ENCODE peak calls at places on chromosomes 16 and 17, in six cellular contexts. One of them, this sample, is unnamed.

GRCh38 chr17:35889818-35890773 is 9.9 kb upstream of the CCL5 start:
- DNase-seq in pulmonary artery endothelial cell: peak
- DNase-seq in amygdala: no peak
- DNase-seq in HuH-7: peak
- DNase-seq in HuH-7.5: no peak
- DNase-seq in transverse colon: no peak
- DNase-seq in this sample: no peak

GRCh38 chr16:89038811-89039735 is 54.6 kb upstream of the ACSF3 start:
- DNase-seq in pulmonary artery endothelial cell: no peak
- DNase-seq in amygdala: no peak
- DNase-seq in HuH-7: no peak
- DNase-seq in HuH-7.5: no peak
- DNase-seq in transverse colon: no peak
- DNase-seq in this sample: no peak

GRCh38 chr16:13795131-13795530 is 124.8 kb upstream of the ERCC4 start:
- DNase-seq in pulmonary artery endothelial cell: no peak
- DNase-seq in amygdala: no peak
- DNase-seq in HuH-7: no peak
- DNase-seq in HuH-7.5: no peak
- DNase-seq in transverse colon: no peak
- DNase-seq in this sample: no peak

GRCh38 chr17:18231156-18231555 is 5.7 kb downstream of the LLGL1 start:
- DNase-seq in pulmonary artery endothelial cell: no peak
- DNase-seq in amygdala: no peak
- DNase-seq in HuH-7: no peak
- DNase-seq in HuH-7.5: no peak
- DNase-seq in transverse colon: no peak
- DNase-seq in this sample: no peak

GRCh38 chr17:9760336-9760735 is 31.1 kb downstream of the DHRS7C start:
- DNase-seq in pulmonary artery endothelial cell: no peak
- DNase-seq in amygdala: no peak
- DNase-seq in HuH-7: no peak
- DNase-seq in HuH-7.5: no peak
- DNase-seq in transverse colon: no peak
- DNase-seq in this sample: no peak

GRCh38 chr16:1534021-1535020 is 855 bp downstream of the TMEM204 start:
- DNase-seq in pulmonary artery endothelial cell: no peak
- DNase-seq in amygdala: no peak
- DNase-seq in HuH-7: no peak
- DNase-seq in HuH-7.5: no peak
- DNase-seq in transverse colon: no peak
- DNase-seq in this sample: no peak

GRCh38 chr17:43418441-43419374 is 19.9 kb downstream of the ARL4D start:
- DNase-seq in pulmonary artery endothelial cell: no peak
- DNase-seq in amygdala: peak
- DNase-seq in HuH-7: no peak
- DNase-seq in HuH-7.5: no peak
- DNase-seq in transverse colon: peak
- DNase-seq in this sample: peak

GRCh38 chr16:88785106-88785924 is at the start of gene PIEZO1:
- DNase-seq in pulmonary artery endothelial cell: no peak
- DNase-seq in amygdala: peak
- DNase-seq in HuH-7: peak
- DNase-seq in HuH-7.5: peak
- DNase-seq in transverse colon: peak
- DNase-seq in this sample: peak

GRCh38 chr16:70588565-70588964 is 57.8 kb upstream of the IL34 start:
- DNase-seq in pulmonary artery endothelial cell: peak
- DNase-seq in amygdala: no peak
- DNase-seq in HuH-7: no peak
- DNase-seq in HuH-7.5: no peak
- DNase-seq in transverse colon: no peak
- DNase-seq in this sample: no peak

GRCh38 chr17:6477831-6478383 is 33.7 kb downstream of the PIMREG start:
- DNase-seq in pulmonary artery endothelial cell: no peak
- DNase-seq in amygdala: no peak
- DNase-seq in HuH-7: no peak
- DNase-seq in HuH-7.5: no peak
- DNase-seq in transverse colon: no peak
- DNase-seq in this sample: no peak

GRCh38 chr17:79946352-79947231 is 89.1 kb downstream of the TBC1D16 start:
- DNase-seq in pulmonary artery endothelial cell: no peak
- DNase-seq in amygdala: no peak
- DNase-seq in HuH-7: peak
- DNase-seq in HuH-7.5: no peak
- DNase-seq in transverse colon: no peak
- DNase-seq in this sample: no peak

GRCh38 chr17:29140631-29141483 is 39.3 kb downstream of the MYO18A start:
- DNase-seq in pulmonary artery endothelial cell: no peak
- DNase-seq in amygdala: no peak
- DNase-seq in HuH-7: no peak
- DNase-seq in HuH-7.5: no peak
- DNase-seq in transverse colon: no peak
- DNase-seq in this sample: no peak

GRCh38 chr16:31008154-31008950 is 2.1 kb downstream of the STX1B start:
- DNase-seq in pulmonary artery endothelial cell: no peak
- DNase-seq in amygdala: no peak
- DNase-seq in HuH-7: no peak
- DNase-seq in HuH-7.5: no peak
- DNase-seq in transverse colon: no peak
- DNase-seq in this sample: no peak

GRCh38 chr17:46201491-46201890 is 8.3 kb upstream of the KANSL1 start:
- DNase-seq in pulmonary artery endothelial cell: no peak
- DNase-seq in amygdala: no peak
- DNase-seq in HuH-7: no peak
- DNase-seq in HuH-7.5: no peak
- DNase-seq in transverse colon: no peak
- DNase-seq in this sample: no peak

GRCh38 chr17:63275318-63275967 is 170.7 kb downstream of the CYB561 start:
- DNase-seq in pulmonary artery endothelial cell: peak
- DNase-seq in amygdala: no peak
- DNase-seq in HuH-7: no peak
- DNase-seq in HuH-7.5: peak
- DNase-seq in transverse colon: no peak
- DNase-seq in this sample: peak

GRCh38 chr17:68792042-68792685 is 163.0 kb downstream of the ABCA8 start:
- DNase-seq in pulmonary artery endothelial cell: no peak
- DNase-seq in amygdala: no peak
- DNase-seq in HuH-7: no peak
- DNase-seq in HuH-7.5: no peak
- DNase-seq in transverse colon: no peak
- DNase-seq in this sample: no peak

GRCh38 chr16:12257926-12258561 is 281.5 kb downstream of the SNX29 start:
- DNase-seq in pulmonary artery endothelial cell: no peak
- DNase-seq in amygdala: peak
- DNase-seq in HuH-7: peak
- DNase-seq in HuH-7.5: peak
- DNase-seq in transverse colon: peak
- DNase-seq in this sample: peak

GRCh38 chr17:19533718-19534561 is at the start of gene SLC47A1:
- DNase-seq in pulmonary artery endothelial cell: no peak
- DNase-seq in amygdala: no peak
- DNase-seq in HuH-7: peak
- DNase-seq in HuH-7.5: peak
- DNase-seq in transverse colon: peak
- DNase-seq in this sample: peak

GRCh38 chr16:31487076-31487719 is 4.3 kb downstream of the SLC5A2 start:
- DNase-seq in pulmonary artery endothelial cell: no peak
- DNase-seq in amygdala: no peak
- DNase-seq in HuH-7: no peak
- DNase-seq in HuH-7.5: no peak
- DNase-seq in transverse colon: no peak
- DNase-seq in this sample: no peak

GRCh38 chr17:41935641-41936040 is 5.2 kb downstream of the ODAD4 start:
- DNase-seq in pulmonary artery endothelial cell: no peak
- DNase-seq in amygdala: no peak
- DNase-seq in HuH-7: no peak
- DNase-seq in HuH-7.5: no peak
- DNase-seq in transverse colon: no peak
- DNase-seq in this sample: no peak

GRCh38 chr17:81388612-81389367 is 6.5 kb upstream of the BAHCC1 start:
- DNase-seq in pulmonary artery endothelial cell: no peak
- DNase-seq in amygdala: peak
- DNase-seq in HuH-7: no peak
- DNase-seq in HuH-7.5: no peak
- DNase-seq in transverse colon: no peak
- DNase-seq in this sample: peak

GRCh38 chr17:42774066-42774750 is 959 bp downstream of the VPS25 start:
- DNase-seq in pulmonary artery endothelial cell: no peak
- DNase-seq in amygdala: no peak
- DNase-seq in HuH-7: no peak
- DNase-seq in HuH-7.5: no peak
- DNase-seq in transverse colon: no peak
- DNase-seq in this sample: peak

GRCh38 chr17:80678621-80679020 is 134.0 kb downstream of the RPTOR start:
- DNase-seq in pulmonary artery endothelial cell: no peak
- DNase-seq in amygdala: peak
- DNase-seq in HuH-7: no peak
- DNase-seq in HuH-7.5: no peak
- DNase-seq in transverse colon: no peak
- DNase-seq in this sample: peak

GRCh38 chr17:72387487-72387886 is 266.7 kb downstream of the SOX9 start:
- DNase-seq in pulmonary artery endothelial cell: no peak
- DNase-seq in amygdala: no peak
- DNase-seq in HuH-7: no peak
- DNase-seq in HuH-7.5: no peak
- DNase-seq in transverse colon: no peak
- DNase-seq in this sample: peak

GRCh38 chr16:47492428-47493357 is 31.6 kb downstream of the PHKB start:
- DNase-seq in pulmonary artery endothelial cell: no peak
- DNase-seq in amygdala: peak
- DNase-seq in HuH-7: peak
- DNase-seq in HuH-7.5: no peak
- DNase-seq in transverse colon: peak
- DNase-seq in this sample: no peak

GRCh38 chr17:49523706-49524472 is 28.8 kb downstream of the NGFR start:
- DNase-seq in pulmonary artery endothelial cell: no peak
- DNase-seq in amygdala: no peak
- DNase-seq in HuH-7: no peak
- DNase-seq in HuH-7.5: no peak
- DNase-seq in transverse colon: no peak
- DNase-seq in this sample: no peak